ENCODE peak calls at places on chromosomes 3 and 15, in six cellular contexts. P is SK-N-MC, C is fibroblast of lung, Z is A549, L is tibial nerve, O is RWPE1. I is an unnamed sample.

GRCh38 chr3:71010731-71011455 is 572.6 kb downstream of the FOXP1 start:
- DNase-seq in P (no peak), C (peak), Z (no peak), L (no peak), O (no peak), I (peak)

GRCh38 chr15:66743703-66744536 is 41.9 kb downstream of the SMAD6 start:
- DNase-seq in P (no peak), C (no peak), Z (no peak), L (no peak), O (no peak), I (no peak)

GRCh38 chr15:73901126-73901810 is 25.0 kb upstream of the LOXL1 start:
- DNase-seq in P (no peak), C (no peak), Z (no peak), L (no peak), O (no peak), I (no peak)

GRCh38 chr3:189839576-189839975 is 208.4 kb downstream of the TP63 start:
- DNase-seq in P (no peak), C (peak), Z (peak), L (no peak), O (peak), I (no peak)

GRCh38 chr3:56269755-56270154 is 198.5 kb downstream of the ERC2 start:
- DNase-seq in P (no peak), C (peak), Z (no peak), L (no peak), O (no peak), I (no peak)

GRCh38 chr3:195522254-195523023 is 20.7 kb downstream of the PPP1R2 start:
- DNase-seq in P (peak), C (no peak), Z (peak), L (no peak), O (peak), I (peak)

GRCh38 chr15:27183182-27183581 is 212.2 kb downstream of the GABRG3 start:
- DNase-seq in P (no peak), C (no peak), Z (no peak), L (no peak), O (no peak), I (no peak)

GRCh38 chr3:150094150-150094932 is 123.6 kb upstream of the PFN2 start:
- DNase-seq in P (no peak), C (peak), Z (no peak), L (no peak), O (peak), I (no peak)

GRCh38 chr3:146896711-146897110 is 291.6 kb upstream of the PLSCR5 start:
- DNase-seq in P (no peak), C (no peak), Z (no peak), L (no peak), O (no peak), I (no peak)

GRCh38 chr3:159627229-159627628 is 361.4 kb upstream of the IL12A start:
- DNase-seq in P (peak), C (no peak), Z (no peak), L (no peak), O (no peak), I (no peak)

GRCh38 chr3:149198611-149199010 is 23.0 kb downstream of the CP start:
- DNase-seq in P (no peak), C (peak), Z (no peak), L (no peak), O (no peak), I (no peak)

GRCh38 chr3:3200632-3201212 is 21.2 kb upstream of the CRBN start:
- DNase-seq in P (no peak), C (peak), Z (peak), L (peak), O (peak), I (no peak)

GRCh38 chr15:40844543-40844981 is 714 bp downstream of the SPINT1 start:
- DNase-seq in P (no peak), C (peak), Z (no peak), L (no peak), O (peak), I (no peak)

GRCh38 chr3:37480003-37480402 is 305.6 kb upstream of the LRRFIP2 start:
- DNase-seq in P (no peak), C (no peak), Z (no peak), L (no peak), O (no peak), I (no peak)

GRCh38 chr3:127747751-127748521 is 74.4 kb downstream of the MGLL start:
- DNase-seq in P (no peak), C (peak), Z (peak), L (peak), O (peak), I (no peak)

GRCh38 chr15:99438222-99438592 is 127.6 kb upstream of the MEF2A start:
- DNase-seq in P (no peak), C (no peak), Z (no peak), L (peak), O (no peak), I (no peak)

GRCh38 chr15:60844431-60845174 is 365.7 kb upstream of the ICE2 start:
- DNase-seq in P (no peak), C (no peak), Z (no peak), L (no peak), O (no peak), I (peak)

GRCh38 chr3:37988931-37989525 is 1.6 kb upstream of the VILL start:
- DNase-seq in P (no peak), C (no peak), Z (no peak), L (peak), O (no peak), I (no peak)

GRCh38 chr3:125077864-125078263 is 22.1 kb upstream of the HEG1 start:
- DNase-seq in P (no peak), C (no peak), Z (no peak), L (no peak), O (no peak), I (no peak)

GRCh38 chr3:196179380-196180308 is 31.6 kb downstream of the ZDHHC19 start:
- DNase-seq in P (no peak), C (peak), Z (no peak), L (no peak), O (peak), I (peak)

GRCh38 chr3:5172018-5172417 is 15.5 kb upstream of the EDEM1 start:
- DNase-seq in P (no peak), C (no peak), Z (no peak), L (no peak), O (no peak), I (no peak)

GRCh38 chr3:195169011-195169410 is 101.9 kb downstream of the XXYLT1 start:
- DNase-seq in P (no peak), C (no peak), Z (no peak), L (no peak), O (no peak), I (no peak)

GRCh38 chr3:116815321-116815720 is 105.7 kb downstream of the TUSC7 start:
- DNase-seq in P (no peak), C (peak), Z (no peak), L (no peak), O (no peak), I (no peak)

GRCh38 chr3:42654331-42655201 is 1.1 kb downstream of the ZBTB47 start:
- DNase-seq in P (no peak), C (peak), Z (peak), L (no peak), O (no peak), I (no peak)

GRCh38 chr3:13053425-13053824 is 19.8 kb downstream of the IQSEC1 start:
- DNase-seq in P (no peak), C (peak), Z (no peak), L (no peak), O (no peak), I (no peak)

GRCh38 chr3:3237979-3238378 is 58.5 kb upstream of the CRBN start:
- DNase-seq in P (no peak), C (no peak), Z (no peak), L (no peak), O (no peak), I (no peak)

GRCh38 chr3:189937302-189938255 is 183.1 kb downstream of the P3H2 start:
- DNase-seq in P (no peak), C (peak), Z (peak), L (no peak), O (peak), I (no peak)

GRCh38 chr3:139260793-139261736 is 82.8 kb upstream of the MRPS22 start:
- DNase-seq in P (no peak), C (no peak), Z (no peak), L (no peak), O (no peak), I (no peak)

GRCh38 chr3:65303431-65303830 is 615.6 kb upstream of the ADAMTS9 start:
- DNase-seq in P (no peak), C (no peak), Z (no peak), L (no peak), O (no peak), I (no peak)

GRCh38 chr3:82586414-82586813 is 825.0 kb upstream of the GBE1 start:
- DNase-seq in P (no peak), C (no peak), Z (no peak), L (no peak), O (no peak), I (no peak)

GRCh38 chr15:64013179-64014043 is 32.9 kb downstream of the DAPK2 start:
- DNase-seq in P (no peak), C (peak), Z (no peak), L (no peak), O (peak), I (no peak)

GRCh38 chr3:38124324-38125122 is 12.4 kb downstream of the ACAA1 start:
- DNase-seq in P (no peak), C (no peak), Z (no peak), L (no peak), O (no peak), I (no peak)

GRCh38 chr3:83477563-83477962 is 1481.2 kb upstream of the CADM2 start:
- DNase-seq in P (no peak), C (no peak), Z (no peak), L (no peak), O (no peak), I (no peak)

GRCh38 chr3:71973337-71974030 is 188.5 kb upstream of the PROK2 start:
- DNase-seq in P (no peak), C (no peak), Z (no peak), L (no peak), O (no peak), I (no peak)

GRCh38 chr3:153290278-153291015 is 128.4 kb downstream of the RAP2B start:
- DNase-seq in P (no peak), C (no peak), Z (no peak), L (no peak), O (peak), I (peak)

GRCh38 chr3:37973250-37974054 is 17.1 kb upstream of the VILL start:
- DNase-seq in P (no peak), C (no peak), Z (peak), L (no peak), O (no peak), I (no peak)

GRCh38 chr3:100696161-100696560 is 13.1 kb upstream of the TFG start:
- DNase-seq in P (no peak), C (no peak), Z (no peak), L (no peak), O (peak), I (no peak)
- H3K27ac ChIP-seq in P (no peak), C (no peak), Z (no peak), L (no peak), O (no peak), I (no peak)

GRCh38 chr15:90046289-90046688 is 45.2 kb downstream of the ZNF710 start:
- DNase-seq in P (no peak), C (no peak), Z (no peak), L (no peak), O (no peak), I (no peak)

GRCh38 chr15:90044191-90044590 is 43.1 kb downstream of the ZNF710 start:
- DNase-seq in P (no peak), C (no peak), Z (no peak), L (no peak), O (no peak), I (no peak)

GRCh38 chr15:90042766-90043525 is 41.8 kb downstream of the ZNF710 start:
- DNase-seq in P (no peak), C (no peak), Z (no peak), L (no peak), O (no peak), I (no peak)

GRCh38 chr15:90044916-90045371 is 43.8 kb downstream of the ZNF710 start:
- DNase-seq in P (no peak), C (no peak), Z (no peak), L (no peak), O (no peak), I (no peak)

DNA sequence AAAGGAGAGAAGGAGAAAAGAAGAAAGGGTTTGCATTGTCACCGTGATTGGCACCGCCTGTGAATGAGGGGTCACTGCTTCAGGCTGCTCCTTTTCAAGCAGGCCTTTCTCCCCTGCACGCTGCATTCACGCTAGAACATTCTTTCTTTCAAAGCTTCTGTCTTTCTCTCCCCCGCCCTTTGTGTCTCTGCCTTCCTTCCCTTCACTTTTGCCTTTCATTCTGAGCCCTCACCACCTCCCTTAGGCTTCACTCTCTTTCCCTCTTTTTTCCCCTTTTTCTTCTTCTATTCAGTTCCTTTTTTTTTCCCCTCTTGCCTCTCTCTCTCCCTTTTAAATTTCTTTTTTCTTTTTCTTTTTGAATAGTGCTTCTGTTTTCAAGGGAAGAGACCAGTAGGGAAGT is 42.5 kb downstream of the ZNF710 start:
- DNase-seq in P (no peak), C (no peak), Z (no peak), L (no peak), O (no peak), I (no peak)
- H3K27ac ChIP-seq in P (peak), C (no peak), Z (no peak), L (no peak), O (no peak), I (no peak)

GRCh38 chr3:39446444-39446843 is 21.0 kb upstream of the MOBP start:
- DNase-seq in P (no peak), C (no peak), Z (no peak), L (no peak), O (no peak), I (no peak)
- H3K27ac ChIP-seq in P (no peak), C (no peak), Z (no peak), L (no peak), O (no peak), I (no peak)

DNA sequence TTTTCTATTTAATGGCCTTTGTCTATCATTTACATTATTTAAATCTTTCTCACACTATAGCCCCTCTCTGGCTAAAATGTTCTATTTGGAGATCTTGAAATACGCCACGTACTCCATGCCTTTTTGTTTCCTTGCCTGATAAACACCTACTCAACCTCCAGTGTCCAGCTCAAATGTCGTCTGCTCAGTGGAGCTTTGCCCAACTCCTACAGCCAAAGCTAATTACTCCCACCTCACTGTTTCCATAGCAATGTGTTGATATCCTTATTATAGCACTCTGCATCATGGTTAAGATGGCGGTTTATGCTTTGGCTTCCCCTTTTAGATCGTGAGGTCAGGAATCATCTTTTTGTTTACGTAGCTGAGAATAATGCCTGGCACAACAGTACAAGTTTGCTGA is 55.9 kb downstream of the NGLY1 start:
- DNase-seq in P (no peak), C (no peak), Z (no peak), L (no peak), O (no peak), I (no peak)
- H3K27ac ChIP-seq in P (no peak), C (no peak), Z (no peak), L (no peak), O (no peak), I (no peak)

DNA sequence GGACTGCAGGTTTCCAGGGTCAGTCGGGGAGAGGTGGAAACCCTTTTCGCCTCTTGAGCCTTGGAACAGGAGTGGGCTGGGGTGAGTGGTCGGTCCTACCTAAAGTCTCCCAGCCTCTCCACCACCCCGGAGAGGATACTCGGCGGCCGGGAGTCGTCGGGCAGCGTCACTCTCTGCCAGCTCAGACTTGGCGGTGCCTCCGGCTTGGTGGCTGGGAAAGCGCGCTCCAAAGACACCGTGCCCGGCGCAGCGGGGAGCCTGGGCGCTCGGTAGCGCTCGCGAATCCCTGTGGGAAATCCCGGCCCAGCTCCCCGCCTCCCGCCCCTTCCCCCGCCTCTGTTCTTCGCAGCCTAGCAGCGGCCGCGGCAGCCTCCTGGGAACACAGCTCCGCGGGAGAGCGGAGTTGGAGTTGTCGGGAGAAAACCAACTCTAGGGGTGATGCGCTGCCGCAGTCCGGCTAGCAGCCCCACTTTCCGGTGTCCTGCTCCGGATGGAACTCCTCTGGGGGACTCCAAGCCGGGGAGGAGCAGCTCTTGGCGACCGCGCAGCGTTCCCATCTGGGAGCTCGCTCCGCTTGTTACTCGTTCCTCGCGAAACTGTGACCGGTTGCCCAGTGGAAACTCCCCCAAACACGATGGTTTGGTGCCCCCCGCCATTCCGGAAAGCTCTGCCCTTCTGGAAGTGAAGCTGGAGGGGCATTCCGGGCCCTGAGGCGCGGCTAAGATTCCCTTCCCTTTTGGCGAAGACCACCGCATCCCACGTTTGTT is 1.4 kb downstream of the EPHB1 start:
- DNase-seq in P (no peak), C (peak), Z (no peak), L (no peak), O (no peak), I (no peak)
- H3K27ac ChIP-seq in P (no peak), C (no peak), Z (no peak), L (no peak), O (no peak), I (no peak)

DNA sequence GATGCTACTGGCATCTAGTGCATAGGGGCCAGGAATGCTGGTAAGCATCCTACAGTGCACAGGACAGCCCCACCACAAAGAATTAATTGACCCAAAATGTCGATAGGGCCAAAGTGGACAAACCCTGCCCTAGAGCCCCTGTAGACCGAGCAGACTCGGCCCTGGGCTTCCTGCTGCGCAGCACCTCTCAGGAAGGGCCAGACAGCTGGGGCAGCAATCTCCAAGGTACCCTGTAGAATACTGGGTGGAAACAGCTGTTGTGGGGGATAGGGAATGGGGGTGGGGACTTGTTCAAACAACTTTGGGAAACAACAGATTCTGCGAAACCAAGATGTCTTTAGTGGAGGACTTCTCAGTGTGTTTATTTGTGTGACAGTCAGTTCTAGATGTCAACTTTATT is 67.1 kb downstream of the MRPL46 start:
- DNase-seq in P (no peak), C (no peak), Z (no peak), L (no peak), O (no peak), I (no peak)
- H3K27ac ChIP-seq in P (no peak), C (no peak), Z (no peak), L (no peak), O (no peak), I (no peak)

DNA sequence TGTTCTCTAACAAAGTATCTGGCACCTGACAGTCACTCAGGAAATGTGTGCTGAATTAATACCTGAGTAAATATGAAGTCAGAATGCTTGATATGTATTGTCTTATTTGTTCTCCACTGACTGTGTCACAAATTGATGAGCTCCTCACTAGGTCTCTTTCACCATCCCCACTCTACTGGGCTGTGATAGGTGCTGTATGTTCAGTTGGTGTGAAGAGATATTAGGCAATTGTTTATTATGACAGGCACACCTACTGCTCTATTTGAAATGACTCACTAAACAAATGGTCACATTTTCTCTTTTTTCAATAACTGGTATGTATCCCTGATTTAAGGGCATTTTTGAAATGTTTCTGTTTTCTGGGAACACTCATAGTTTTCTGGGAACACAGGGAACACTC is 25.2 kb upstream of the CCDC39 start:
- DNase-seq in P (no peak), C (no peak), Z (no peak), L (no peak), O (peak), I (no peak)
- H3K27ac ChIP-seq in P (no peak), C (no peak), Z (no peak), L (no peak), O (no peak), I (no peak)

GRCh38 chr3:186221733-186222378 is 113.0 kb upstream of the ETV5 start:
- DNase-seq in P (no peak), C (no peak), Z (no peak), L (no peak), O (no peak), I (no peak)
- H3K27ac ChIP-seq in P (no peak), C (no peak), Z (no peak), L (no peak), O (no peak), I (no peak)